ENCODE peak calls at places on chromosome 22, in seven cellular contexts. K is CD8-positive, alpha-beta T cell; C is left ventricle myocardium inferior; R is adrenal gland; Y is heart right ventricle; T is tibial artery; D is Panc1. L is an unnamed sample.
A peak's percentile ranks its signal among the peaks of the same experiment; 100 is the strongest.

GRCh38 chr22:27687984-27688545 is 113.5 kb downstream of the MN1 start:
- DNase-seq in D (no peak), K (no peak), T (no peak), Y (no peak), R (no peak), C (no peak), L (no peak)

GRCh38 chr22:19717181-19717580 is 2.9 kb downstream of the SEPTIN5 start:
- DNase-seq in R (no peak), K (no peak), C (no peak), Y (no peak), D (no peak), T (no peak), L (no peak)

GRCh38 chr22:44380716-44381500 is 68.2 kb upstream of the SHISAL1 start:
- DNase-seq in K (no peak), C (no peak), T (no peak), D (no peak), R (no peak), Y (no peak), L (no peak)

GRCh38 chr22:25141994-25142620 is 57.6 kb upstream of the CRYBB3 start:
- DNase-seq in R (peak; percentile 72), D (no peak), Y (no peak), T (no peak), C (no peak), K (no peak), L (no peak)

GRCh38 chr22:27115816-27116256 is 458.4 kb downstream of the MIAT start:
- DNase-seq in T (no peak), C (no peak), K (no peak), R (peak; percentile 53), D (no peak), Y (no peak), L (no peak)

GRCh38 chr22:20509344-20510047 is 2.1 kb downstream of the MED15 start:
- DNase-seq in R (peak; percentile 96), D (no peak), T (peak; percentile 86), K (peak; percentile 53), C (peak; percentile 73), Y (peak; percentile 90), L (peak; percentile 86)

GRCh38 chr22:50691521-50691920 is 18.9 kb downstream of the SHANK3 start:
- DNase-seq in K (peak; percentile 28), T (peak; percentile 13), C (no peak), D (no peak), Y (peak; percentile 4), R (no peak), L (no peak)

GRCh38 chr22:29031236-29031982 is 30.2 kb downstream of the C22orf31 start:
- DNase-seq in T (peak; percentile 76), K (no peak), Y (peak; percentile 52), D (peak; percentile 35), C (no peak), R (peak; percentile 93), L (peak; percentile 65)

GRCh38 chr22:32685527-32685926 is 116.0 kb upstream of the TIMP3 start:
- DNase-seq in T (no peak), C (no peak), R (no peak), K (no peak), Y (no peak), D (no peak), L (no peak)

DNA sequence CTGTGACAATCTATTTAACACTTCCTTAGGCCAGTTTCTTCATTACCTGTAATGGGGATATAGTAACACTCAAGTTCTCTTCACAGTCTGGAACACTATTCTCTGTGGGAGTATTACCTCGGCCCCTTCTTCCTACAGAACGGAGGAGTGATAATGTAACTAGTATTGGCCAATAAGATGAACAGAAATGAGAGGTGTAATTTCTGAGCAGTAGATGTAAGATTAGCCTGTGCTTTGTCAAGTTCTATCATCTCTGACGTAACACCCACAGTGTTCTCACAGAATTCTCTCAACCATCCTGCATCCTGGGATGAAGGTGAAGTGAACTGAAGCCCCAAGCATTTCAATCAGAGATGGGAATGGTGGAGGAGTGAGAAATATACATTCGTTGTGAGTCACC is 65.2 kb upstream of the TOP3B start:
- DNase-seq in C (no peak), T (no peak), R (no peak), Y (no peak), D (no peak), K (no peak), L (no peak)
- H3K4me1 ChIP-seq in C (no peaks in the 10 kb centered on the region), T (no peaks in the 10 kb centered on the region), R (no peaks in the 10 kb centered on the region), Y (no peaks in the 10 kb centered on the region), D (no peaks in the 10 kb centered on the region), K (no peaks in the 10 kb centered on the region), L (no peaks in the 10 kb centered on the region)

GRCh38 chr22:41916745-41917358 is 2.0 kb upstream of the SHISA8 start:
- DNase-seq in Y (no peak), K (no peak), C (no peak), R (no peak), T (no peak), D (no peak), L (no peak)
- H3K4me1 ChIP-seq in Y (peaks cover 28% of the 10 kb centered on the region), K (peaks cover 25% of the 10 kb centered on the region), C (peaks cover 46% of the 10 kb centered on the region), R (peaks cover 26% of the 10 kb centered on the region), T (no peaks in the 10 kb centered on the region), D (no peaks in the 10 kb centered on the region), L (peaks cover 20% of the 10 kb centered on the region)

GRCh38 chr22:30304495-30305244 is 15.4 kb upstream of the CASTOR1 start:
- DNase-seq in K (no peak), R (no peak), T (no peak), Y (no peak), C (no peak), D (no peak), L (no peak)
- H3K4me1 ChIP-seq in K (peaks cover 97% of the 10 kb centered on the region), R (peaks cover 42% of the 10 kb centered on the region), T (peaks cover 13% of the 10 kb centered on the region), Y (peaks cover 83% of the 10 kb centered on the region), C (peaks cover 99% of the 10 kb centered on the region), D (peaks cover 19% of the 10 kb centered on the region), L (peaks cover 4% of the 10 kb centered on the region)

GRCh38 chr22:42992886-42993479 is 22.0 kb downstream of the PACSIN2 start:
- DNase-seq in T (no peak), D (no peak), Y (no peak), R (no peak), K (no peak), C (no peak), L (no peak)

GRCh38 chr22:42993651-42994275 is 21.2 kb downstream of the PACSIN2 start:
- DNase-seq in D (no peak), T (no peak), K (no peak), R (peak; percentile 64), C (no peak), Y (no peak), L (no peak)

GRCh38 chr22:42990131-42990838 is 24.7 kb downstream of the PACSIN2 start:
- DNase-seq in Y (no peak), C (no peak), R (peak; percentile 87), T (no peak), K (no peak), D (peak; percentile 24), L (no peak)

GRCh38 chr22:42991010-42991651 is 23.8 kb downstream of the PACSIN2 start:
- DNase-seq in Y (no peak), R (peak; percentile 80), T (no peak), D (no peak), C (no peak), K (no peak), L (no peak)

DNA sequence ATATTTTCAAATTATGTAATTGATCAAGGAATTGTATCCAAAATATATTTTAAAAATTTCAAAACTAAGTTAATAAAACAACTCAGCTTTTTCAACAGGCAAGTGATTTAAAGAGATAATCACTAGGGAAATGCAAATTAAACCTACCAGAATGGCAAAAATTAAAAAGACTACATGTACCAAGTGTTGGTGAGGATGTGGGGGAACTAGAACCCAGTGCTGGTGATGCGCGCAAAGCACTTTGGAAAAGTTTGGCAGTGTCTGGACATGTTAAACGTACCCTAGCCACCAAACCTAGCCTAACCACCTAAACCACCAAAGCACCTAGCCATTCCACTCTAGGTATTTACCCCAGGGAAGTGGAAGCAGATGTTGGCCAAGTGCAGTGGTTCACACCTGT is 22.9 kb downstream of the PACSIN2 start:
- DNase-seq in D (no peak), T (no peak), Y (no peak), C (no peak), R (no peak), K (no peak), L (no peak)
- H3K4me1 ChIP-seq in D (peaks cover 19% of the 10 kb centered on the region), T (no peaks in the 10 kb centered on the region), Y (peaks cover 48% of the 10 kb centered on the region), C (peaks cover 60% of the 10 kb centered on the region), R (peaks cover 61% of the 10 kb centered on the region), K (no peaks in the 10 kb centered on the region), L (peaks cover 15% of the 10 kb centered on the region)

GRCh38 chr22:37235897-37236607 is 8.0 kb downstream of the RAC2 start:
- DNase-seq in D (no peak), T (no peak), R (no peak), C (no peak), K (no peak), Y (no peak), L (no peak)
- H3K4me1 ChIP-seq in D (peaks cover under 1% of the 10 kb centered on the region), T (no peaks in the 10 kb centered on the region), R (no peaks in the 10 kb centered on the region), C (no peaks in the 10 kb centered on the region), K (peaks cover 100% of the 10 kb centered on the region), Y (no peaks in the 10 kb centered on the region), L (no peaks in the 10 kb centered on the region)

DNA sequence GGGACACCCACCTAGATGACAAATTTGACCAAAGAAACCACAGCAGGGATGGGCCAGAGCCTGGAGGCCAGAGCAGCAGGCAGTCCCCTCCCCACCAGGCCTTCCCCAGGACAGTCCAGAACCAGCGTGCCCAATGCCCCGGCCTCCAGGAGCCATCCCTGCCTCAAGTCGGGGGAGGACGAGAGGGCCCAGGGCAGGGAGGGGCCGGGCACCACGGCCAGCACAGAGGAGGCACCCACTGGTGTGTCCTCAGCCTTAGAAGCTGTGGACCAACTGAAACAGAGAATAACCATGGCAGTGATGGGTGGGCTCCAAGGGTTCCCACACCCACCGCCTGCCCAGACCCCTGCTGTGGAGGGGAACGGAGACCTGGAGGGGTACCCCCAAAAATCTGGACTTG is 28.3 kb upstream of the TCF20 start:
- DNase-seq in D (no peak), K (no peak), R (no peak), Y (no peak), T (no peak), C (no peak), L (no peak)
- H3K4me1 ChIP-seq in D (peaks cover 10% of the 10 kb centered on the region), K (peaks cover 87% of the 10 kb centered on the region), R (no peaks in the 10 kb centered on the region), Y (no peaks in the 10 kb centered on the region), T (no peaks in the 10 kb centered on the region), C (peaks cover 12% of the 10 kb centered on the region), L (no peaks in the 10 kb centered on the region)

GRCh38 chr22:39239561-39240423 is 5.0 kb downstream of the PDGFB start:
- DNase-seq in T (no peak), K (peak; percentile 30), D (no peak), R (no peak), C (no peak), Y (no peak), L (no peak)
- H3K4me1 ChIP-seq in T (no peaks in the 10 kb centered on the region), K (peaks cover 67% of the 10 kb centered on the region), D (peaks cover 57% of the 10 kb centered on the region), R (peaks cover 11% of the 10 kb centered on the region), C (peaks cover 96% of the 10 kb centered on the region), Y (peaks cover 50% of the 10 kb centered on the region), L (no peaks in the 10 kb centered on the region)

GRCh38 chr22:42299586-42300285 is 29.3 kb upstream of the TCF20 start:
- DNase-seq in R (peak; percentile 16), T (peak; percentile 31), K (peak; percentile 62), D (no peak), C (peak; percentile 48), Y (peak; percentile 27), L (no peak)
- H3K4me1 ChIP-seq in R (no peaks in the 10 kb centered on the region), T (no peaks in the 10 kb centered on the region), K (peaks cover 87% of the 10 kb centered on the region), D (peaks cover 14% of the 10 kb centered on the region), C (peaks cover 9% of the 10 kb centered on the region), Y (no peaks in the 10 kb centered on the region), L (no peaks in the 10 kb centered on the region)